ENCODE peak calls at places on chromosomes 11 and 22, in nine cellular contexts. Q, L, G, R, J, O, P, I and H are unnamed samples.

GRCh38 chr11:118226294-118226693 is 1.5 kb upstream of the JAML start:
- DNase-seq in L (peak; percentile 43), G (peak; percentile 89), P (no peak), R (no peak), J (no peak), I (no peak), O (no peak), Q (no peak), H (peak; percentile 70)

GRCh38 chr11:79686703-79687419 is 246.0 kb upstream of the TENM4 start:
- DNase-seq in P (no peak), Q (no peak), J (no peak), O (no peak), R (no peak), I (no peak), L (no peak), G (peak; percentile 20), H (no peak)

GRCh38 chr11:44629732-44630345 is 64.4 kb downstream of the CD82 start:
- DNase-seq in L (no peak), Q (no peak), I (no peak), G (no peak), R (no peak), P (no peak), J (no peak), O (no peak), H (no peak)

GRCh38 chr11:65530157-65530496 is 5.2 kb downstream of the SCYL1 start:
- DNase-seq in L (no peak), P (peak; percentile 77), G (peak; percentile 11), I (no peak), O (no peak), J (no peak), R (no peak), Q (no peak), H (no peak)

GRCh38 chr11:67056640-67057409 is at the start of gene RHOD:
- DNase-seq in G (no peak), R (no peak), L (no peak), P (no peak), I (no peak), J (peak; percentile 47), O (no peak), Q (peak; percentile 66), H (peak; percentile 21)

GRCh38 chr22:24106385-24107381 is 74.6 kb upstream of the SUSD2 start:
- DNase-seq in L (no peak), O (no peak), J (no peak), P (peak; percentile 45), R (no peak), I (no peak), Q (no peak), G (no peak), H (peak; percentile 5)

GRCh38 chr11:35412285-35412684 is 7.1 kb downstream of the SLC1A2 start:
- DNase-seq in G (no peak), J (peak; percentile 7), Q (peak; percentile 37), I (peak; percentile 34), P (no peak), L (no peak), O (peak; percentile 11), R (peak; percentile 33), H (peak; percentile 4)

GRCh38 chr11:45383229-45383628 is 97.1 kb upstream of the SYT13 start:
- DNase-seq in L (peak; percentile 78), J (peak; percentile 35), I (peak; percentile 32), O (no peak), Q (peak; percentile 61), P (no peak), G (peak; percentile 98), R (peak; percentile 29), H (no peak)

GRCh38 chr11:44596541-44597276 is 31.2 kb downstream of the CD82 start:
- DNase-seq in I (no peak), J (no peak), L (no peak), P (peak; percentile 61), Q (no peak), G (no peak), O (no peak), R (no peak), H (no peak)

GRCh38 chr11:124796312-124796711 is 3.9 kb downstream of the MSANTD2 start:
- DNase-seq in G (no peak), L (no peak), I (no peak), Q (no peak), O (no peak), P (no peak), J (no peak), R (no peak), H (no peak)

GRCh38 chr22:46117206-46118199 is 32.8 kb upstream of the PPARA start:
- DNase-seq in P (no peak), O (no peak), R (no peak), J (no peak), G (no peak), Q (no peak), L (no peak), I (no peak), H (no peak)

GRCh38 chr22:24185501-24186351 is 4.4 kb downstream of the SUSD2 start:
- DNase-seq in I (no peak), G (no peak), J (no peak), O (no peak), P (no peak), L (no peak), R (no peak), Q (no peak), H (no peak)

GRCh38 chr11:43644626-43645299 is 35.8 kb upstream of the HSD17B12 start:
- DNase-seq in J (no peak), I (no peak), R (peak; percentile 26), O (no peak), L (no peak), P (peak; percentile 11), G (no peak), Q (peak; percentile 7), H (no peak)

GRCh38 chr22:19596680-19597398 is 72.6 kb upstream of the CLDN5 start:
- DNase-seq in G (no peak), R (no peak), L (no peak), Q (no peak), O (no peak), P (peak; percentile 51), J (no peak), I (no peak), H (no peak)

GRCh38 chr11:108768370-108768769 is 103.5 kb downstream of the DDX10 start:
- DNase-seq in R (peak; percentile 60), L (no peak), I (no peak), G (no peak), P (no peak), Q (no peak), O (no peak), J (no peak), H (no peak)

GRCh38 chr11:130001491-130002351 is 914 bp downstream of the PRDM10 start:
- DNase-seq in P (peak; percentile 63), G (peak; percentile 11), Q (peak; percentile 63), J (peak; percentile 2), L (no peak), O (peak; percentile 3), I (no peak), R (peak; percentile 30), H (peak; percentile 52)

GRCh38 chr11:113242767-113243397 is 71.5 kb upstream of the TTC12 start:
- DNase-seq in J (no peak), Q (peak; percentile 18), P (no peak), O (no peak), I (no peak), G (no peak), R (peak; percentile 69), L (no peak), H (no peak)

GRCh38 chr11:95764267-95764898 is 25.2 kb downstream of the FAM76B start:
- DNase-seq in Q (peak; percentile 20), O (peak; percentile 29), R (peak; percentile 77), P (peak; percentile 67), L (no peak), J (peak; percentile 52), G (peak; percentile 28), I (peak; percentile 51), H (peak; percentile 70)

GRCh38 chr11:132649277-132649676 is 883.0 kb downstream of the OPCML start:
- DNase-seq in O (no peak), P (no peak), R (no peak), G (no peak), Q (no peak), L (no peak), I (no peak), J (no peak), H (no peak)

GRCh38 chr11:102971766-102972165 is 16.2 kb upstream of the MMP13 start:
- DNase-seq in I (no peak), P (no peak), G (no peak), R (no peak), L (no peak), Q (no peak), J (no peak), O (no peak), H (no peak)

GRCh38 chr11:68545796-68546195 is 85.2 kb downstream of the PPP6R3 start:
- DNase-seq in Q (no peak), G (no peak), O (no peak), P (no peak), L (no peak), I (no peak), J (no peak), R (no peak), H (no peak)

GRCh38 chr22:26884921-26885320 is 227.5 kb downstream of the MIAT start:
- DNase-seq in O (no peak), R (no peak), L (no peak), Q (no peak), P (no peak), G (no peak), I (no peak), J (no peak), H (no peak)

GRCh38 chr11:123584737-123585136 is 69.7 kb downstream of the SCN3B start:
- DNase-seq in Q (no peak), J (no peak), G (no peak), O (no peak), R (no peak), I (no peak), P (no peak), L (no peak), H (no peak)

GRCh38 chr22:50190182-50190951 is 4.7 kb downstream of the TRABD start:
- DNase-seq in L (peak; percentile 82), R (peak; percentile 56), I (no peak), P (peak; percentile 95), J (peak; percentile 78), Q (peak; percentile 73), G (peak; percentile 86), O (peak; percentile 76), H (peak; percentile 46)

GRCh38 chr22:40238425-40239344 is 61.0 kb downstream of the TNRC6B start:
- DNase-seq in G (no peak), P (no peak), J (peak; percentile 49), I (peak; percentile 65), Q (peak; percentile 39), L (no peak), O (no peak), R (peak; percentile 88), H (peak; percentile 74)

GRCh38 chr11:99199336-99199735 is 178.6 kb downstream of the CNTN5 start:
- DNase-seq in R (peak; percentile 5), G (no peak), L (no peak), J (no peak), P (no peak), I (no peak), O (peak; percentile 31), Q (no peak), H (no peak)

GRCh38 chr11:33682446-33682845 is 18.2 kb downstream of the C11orf91 start:
- DNase-seq in P (no peak), L (no peak), J (no peak), O (no peak), G (no peak), I (no peak), R (no peak), Q (no peak), H (no peak)

GRCh38 chr11:118715245-118715807 is 35.9 kb upstream of the TREH start:
- DNase-seq in G (peak; percentile 32), O (no peak), R (peak; percentile 55), L (no peak), Q (no peak), P (peak; percentile 23), I (no peak), J (no peak), H (no peak)

GRCh38 chr11:127816959-127817358 is 770.4 kb downstream of the ETS1 start:
- DNase-seq in G (no peak), R (no peak), I (no peak), Q (no peak), O (no peak), L (no peak), P (no peak), J (no peak), H (no peak)

GRCh38 chr11:36376888-36377758 is 81.0 kb downstream of the PRR5L start:
- DNase-seq in I (peak; percentile 71), J (peak; percentile 59), P (no peak), O (no peak), L (peak; percentile 47), R (peak; percentile 60), G (peak; percentile 27), Q (peak; percentile 65), H (peak; percentile 35)

GRCh38 chr11:1557904-1558831 is 13.9 kb downstream of the DUSP8 start:
- DNase-seq in P (no peak), R (peak; percentile 81), L (no peak), I (peak; percentile 81), J (peak; percentile 81), Q (peak; percentile 96), O (no peak), G (no peak), H (no peak)